ENCODE peak calls at places on chromosomes 7 and 10, in six cellular contexts. I, A, Y, M, V and Q are unnamed samples. For H3K9me3, the result is how much of the 10 kb centered on the place peaks cover.

GRCh38 chr7:7221602-7222038 is 39.3 kb downstream of the C1GALT1 start:
- DNase-seq in I (no peak), A (peak), Y (no peak), M (no peak), V (no peak), Q (no peak)

GRCh38 chr10:34908472-34908871 is 93.4 kb upstream of the PARD3 start:
- DNase-seq in I (no peak), A (no peak), Y (no peak), M (no peak), V (no peak), Q (no peak)

GRCh38 chr7:47047384-47047783 is 534.5 kb downstream of the TNS3 start:
- DNase-seq in I (no peak), A (no peak), Y (no peak), M (no peak), V (no peak), Q (no peak)

GRCh38 chr10:28180654-28181053 is 122.2 kb downstream of the MPP7 start:
- DNase-seq in I (no peak), A (no peak), Y (no peak), M (no peak), V (no peak), Q (no peak)

GRCh38 chr7:46859963-46860475 is 721.9 kb downstream of the TNS3 start:
- DNase-seq in I (no peak), A (peak), Y (no peak), M (no peak), V (no peak), Q (no peak)

GRCh38 chr7:117997862-117998825 is 124.9 kb upstream of the CTTNBP2 start:
- DNase-seq in I (no peak), A (no peak), Y (no peak), M (no peak), V (no peak), Q (no peak)

GRCh38 chr10:80664071-80664680 is 126.5 kb downstream of the SH2D4B start:
- DNase-seq in I (peak), A (peak), Y (peak), M (no peak), V (peak), Q (no peak)

GRCh38 chr10:100737359-100738054 is 7.9 kb upstream of the PAX2 start:
- DNase-seq in I (peak), A (no peak), Y (no peak), M (no peak), V (no peak), Q (no peak)

GRCh38 chr7:151313857-151314256 is 27.8 kb upstream of the NUB1 start:
- DNase-seq in I (no peak), A (no peak), Y (peak), M (no peak), V (no peak), Q (no peak)

GRCh38 chr7:54419209-54419608 is 123.0 kb upstream of the VSTM2A start:
- DNase-seq in I (peak), A (no peak), Y (no peak), M (no peak), V (no peak), Q (no peak)

GRCh38 chr10:91796332-91797076 is 1.7 kb upstream of the TNKS2 start:
- DNase-seq in I (peak), A (no peak), Y (no peak), M (peak), V (peak), Q (peak)

GRCh38 chr7:29989257-29989995 is at the start of gene SCRN1:
- DNase-seq in I (peak), A (peak), Y (peak), M (no peak), V (peak), Q (no peak)

GRCh38 chr10:60208676-60209269 is 180.9 kb downstream of the ANK3 start:
- DNase-seq in I (no peak), A (no peak), Y (no peak), M (no peak), V (no peak), Q (no peak)

GRCh38 chr7:141945356-141945755 is 1.4 kb downstream of the CLEC5A start:
- DNase-seq in I (no peak), A (no peak), Y (no peak), M (no peak), V (no peak), Q (no peak)

GRCh38 chr10:34916368-34916767 is 101.3 kb upstream of the PARD3 start:
- DNase-seq in I (no peak), A (no peak), Y (peak), M (no peak), V (no peak), Q (no peak)

GRCh38 chr7:68442931-68443631 is 1155.2 kb upstream of the AUTS2 start:
- DNase-seq in I (no peak), A (no peak), Y (no peak), M (no peak), V (no peak), Q (no peak)

GRCh38 chr10:86659161-86659691 is 4.9 kb downstream of the OPN4 start:
- DNase-seq in I (peak), A (peak), Y (no peak), M (no peak), V (no peak), Q (no peak)

GRCh38 chr7:134667899-134668298 is 21.2 kb downstream of the BPGM start:
- DNase-seq in I (no peak), A (no peak), Y (no peak), M (no peak), V (no peak), Q (no peak)

GRCh38 chr10:26448706-26449435 is 10.7 kb downstream of the APBB1IP start:
- DNase-seq in I (no peak), A (no peak), Y (no peak), M (peak), V (no peak), Q (peak)

GRCh38 chr10:48614481-48615383 is 9.9 kb upstream of the ARHGAP22 start:
- DNase-seq in I (peak), A (no peak), Y (no peak), M (no peak), V (no peak), Q (no peak)

GRCh38 chr10:103876155-103876554 is 20.8 kb upstream of the SH3PXD2A start:
- DNase-seq in I (no peak), A (peak), Y (no peak), M (no peak), V (no peak), Q (no peak)

GRCh38 chr10:110414563-110415309 is 83.0 kb upstream of the DUSP5 start:
- DNase-seq in I (no peak), A (no peak), Y (no peak), M (peak), V (no peak), Q (peak)

GRCh38 chr7:84144480-84144879 is 50.1 kb downstream of the SEMA3A start:
- DNase-seq in I (no peak), A (no peak), Y (no peak), M (no peak), V (no peak), Q (no peak)

GRCh38 chr10:71236286-71236685 is 23.9 kb downstream of the UNC5B start:
- DNase-seq in I (no peak), A (no peak), Y (no peak), M (no peak), V (no peak), Q (no peak)

GRCh38 chr10:26621889-26622681 is 75.4 kb upstream of the PDSS1 start:
- DNase-seq in I (peak), A (no peak), Y (peak), M (no peak), V (no peak), Q (no peak)

GRCh38 chr7:130356121-130356759 is 11.6 kb downstream of the CPA5 start:
- DNase-seq in I (peak), A (no peak), Y (peak), M (no peak), V (peak), Q (no peak)

DNA sequence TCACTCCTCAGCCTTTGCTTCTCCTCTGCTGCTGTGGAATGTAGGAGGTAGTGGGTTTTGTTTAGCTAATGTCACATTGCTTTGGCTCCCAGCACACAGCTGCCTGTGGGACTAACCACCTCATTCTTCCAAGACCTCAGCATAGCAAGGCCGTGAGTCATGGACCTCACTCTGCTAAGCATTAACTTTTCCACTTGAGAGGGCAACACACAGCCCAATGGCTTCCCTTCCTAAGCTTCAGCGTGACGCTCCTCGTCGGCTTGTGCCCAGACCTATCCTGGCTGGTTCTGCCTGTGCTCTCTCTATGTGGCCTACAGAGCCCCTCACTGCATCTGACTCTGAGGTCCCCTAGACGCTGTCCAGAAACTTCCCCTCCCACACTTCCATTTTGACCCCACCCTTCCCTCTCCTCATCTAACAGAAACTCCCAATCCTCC is 23.3 kb downstream of the MYOF start:
- DNase-seq in I (peak), A (no peak), Y (peak), M (no peak), V (peak), Q (no peak)
- H3K9me3 ChIP-seq in I (under half), A (under half), Y (under half), M (under half), V (under half), Q (under half)

GRCh38 chr7:149294641-149295480 is 32.9 kb downstream of the ZNF783 start:
- DNase-seq in I (no peak), A (no peak), Y (no peak), M (no peak), V (no peak), Q (no peak)
- H3K9me3 ChIP-seq in I (under half), A (under half), Y (under half), M (under half), V (under half), Q (under half)

GRCh38 chr7:126211875-126212274 is 1040.9 kb downstream of the GRM8 start:
- DNase-seq in I (no peak), A (no peak), Y (no peak), M (no peak), V (no peak), Q (no peak)
- H3K9me3 ChIP-seq in I (under half), A (under half), Y (under half), M (under half), V (under half), Q (under half)

GRCh38 chr7:57220746-57221145 is 88.5 kb upstream of the ZNF479 start:
- DNase-seq in I (no peak), A (no peak), Y (no peak), M (no peak), V (no peak), Q (no peak)

GRCh38 chr7:57216340-57216739 is 84.1 kb upstream of the ZNF479 start:
- DNase-seq in I (no peak), A (no peak), Y (no peak), M (no peak), V (no peak), Q (no peak)

GRCh38 chr7:57215423-57215822 is 83.2 kb upstream of the ZNF479 start:
- DNase-seq in I (no peak), A (no peak), Y (no peak), M (no peak), V (no peak), Q (no peak)

DNA sequence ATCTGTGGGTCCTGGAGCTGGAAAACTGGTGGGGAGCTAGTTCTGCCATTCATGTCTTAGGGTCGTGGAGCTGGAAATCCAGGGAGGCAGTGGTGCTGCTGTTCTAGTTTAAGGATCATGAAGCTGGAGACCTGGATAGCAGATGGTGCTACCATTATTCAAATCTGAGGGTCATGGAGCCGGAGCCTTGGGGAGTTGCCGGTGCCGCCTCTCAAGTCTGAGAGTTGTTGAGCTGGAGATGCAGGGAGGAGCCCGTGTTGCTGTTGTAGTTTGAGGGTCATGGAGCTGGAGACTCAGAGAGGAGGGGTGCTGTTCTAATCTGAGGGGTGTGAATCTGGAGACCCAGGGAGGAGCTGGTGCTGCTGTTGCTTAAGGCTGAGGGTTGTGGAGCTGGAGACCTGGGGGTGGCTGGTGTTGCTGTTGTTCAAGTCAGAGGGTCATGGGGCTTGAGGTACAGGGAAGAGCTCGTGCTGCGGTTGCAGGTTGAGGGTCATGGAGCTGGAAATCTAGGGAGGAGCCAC is 86.0 kb upstream of the ZNF479 start:
- DNase-seq in I (no peak), A (no peak), Y (no peak), M (no peak), V (no peak), Q (no peak)
- H3K9me3 ChIP-seq in I (half or more), A (under half), Y (under half), M (under half), V (under half), Q (under half)

GRCh38 chr10:61935085-61935484 is 33.6 kb downstream of the ARID5B start:
- DNase-seq in I (no peak), A (no peak), Y (no peak), M (no peak), V (no peak), Q (no peak)

GRCh38 chr10:61933857-61934559 is 32.5 kb downstream of the ARID5B start:
- DNase-seq in I (no peak), A (no peak), Y (no peak), M (no peak), V (no peak), Q (no peak)

GRCh38 chr10:61931620-61932332 is 30.3 kb downstream of the ARID5B start:
- DNase-seq in I (no peak), A (no peak), Y (no peak), M (no peak), V (no peak), Q (no peak)

DNA sequence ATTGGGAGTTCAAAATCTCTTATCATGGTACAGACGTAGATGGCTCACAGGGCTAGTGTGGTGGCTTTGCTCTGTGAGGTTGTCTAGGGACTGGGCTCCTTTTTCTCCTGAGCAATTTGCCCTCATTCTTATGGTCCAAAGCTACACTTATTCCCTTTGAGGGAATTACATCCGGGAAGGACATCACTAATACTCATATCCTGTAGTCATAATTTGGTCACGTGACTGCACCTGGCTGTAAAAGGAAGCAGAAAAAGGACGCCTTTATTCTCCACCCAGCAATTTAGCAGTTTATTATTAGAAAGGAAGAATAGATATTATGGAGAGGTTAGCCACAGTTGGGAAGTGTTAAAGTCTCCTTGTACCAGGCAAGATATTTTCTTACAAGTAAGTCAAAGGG is 28.1 kb downstream of the ARID5B start:
- DNase-seq in I (no peak), A (no peak), Y (no peak), M (no peak), V (no peak), Q (no peak)
- H3K9me3 ChIP-seq in I (under half), A (under half), Y (under half), M (under half), V (under half), Q (under half)

GRCh38 chr10:5163487-5163886 is 21.5 kb downstream of the AKR1C8 start:
- DNase-seq in I (no peak), A (no peak), Y (no peak), M (no peak), V (no peak), Q (no peak)
- H3K9me3 ChIP-seq in I (half or more), A (under half), Y (under half), M (under half), V (under half), Q (under half)

DNA sequence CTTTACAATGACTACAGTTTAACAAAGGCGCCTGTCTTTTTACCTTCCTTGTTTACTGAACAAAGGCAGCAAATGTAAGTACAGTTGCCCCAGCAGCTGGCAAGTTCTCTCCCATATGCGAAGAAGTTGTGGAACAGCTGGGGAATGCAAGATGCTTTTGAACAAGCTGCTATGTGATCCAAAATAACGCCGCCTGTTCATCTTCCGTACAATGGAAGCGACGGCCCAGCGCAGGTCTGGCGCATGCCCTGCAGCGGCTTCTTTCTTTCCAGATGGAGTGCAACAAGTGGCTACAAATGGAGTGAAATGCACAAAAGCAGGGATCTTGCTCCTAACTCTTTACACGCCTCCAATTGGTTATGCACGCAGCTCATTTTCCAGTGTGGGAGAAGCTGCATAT is 97.0 kb upstream of the SVIL start:
- DNase-seq in I (no peak), A (no peak), Y (no peak), M (no peak), V (no peak), Q (no peak)
- H3K9me3 ChIP-seq in I (under half), A (under half), Y (under half), M (under half), V (under half), Q (under half)